ENCODE peak calls at places on chromosome 15, in ten cellular contexts. F is cardiac fibroblast; H is dorsolateral prefrontal cortex; B is NCI-H1105 treated with DMSO at 0.1 percent for 48 hours; E is stimulated activated CD4-positive, alpha-beta T cell treated with anti-CD3 and anti-CD28 coated beads, Interleukin-15, amount 100 ng/mL, for 24 hours; U is substantia nigra; D is astrocyte of the spinal cord; T is NCI-H2107; V is NCI-H1092 treated with DMSO at 0.1 percent for 48 hours; Y is frontal cortex. J is an unnamed sample.

GRCh38 chr15:80779658-80780415 is 667 bp downstream of the CEMIP start:
- DNase-seq in F (peak), H (no peak), B (peak), E (no peak), U (no peak), D (peak), T (no peak), V (peak), Y (no peak), J (no peak)

GRCh38 chr15:38069506-38069905 is 135.1 kb downstream of the TMCO5A start:
- DNase-seq in F (peak), H (no peak), B (no peak), E (no peak), U (no peak), D (peak), T (no peak), V (no peak), Y (no peak), J (no peak)

GRCh38 chr15:48974865-48975264 is 11.1 kb upstream of the SHC4 start:
- DNase-seq in F (peak), H (no peak), B (no peak), E (no peak), U (no peak), D (no peak), T (no peak), V (no peak), Y (no peak), J (no peak)

GRCh38 chr15:60673918-60674558 is 195.1 kb upstream of the ICE2 start:
- DNase-seq in F (peak), H (no peak), B (peak), E (peak), U (no peak), D (peak), T (no peak), V (no peak), Y (no peak), J (no peak)

GRCh38 chr15:78207641-78208340 is 26.6 kb downstream of the ACSBG1 start:
- DNase-seq in F (no peak), H (no peak), B (no peak), E (no peak), U (no peak), D (no peak), T (no peak), V (no peak), Y (no peak), J (no peak)

GRCh38 chr15:72923304-72923703 is 129.0 kb upstream of the NEO1 start:
- DNase-seq in F (no peak), H (no peak), B (no peak), E (no peak), U (no peak), D (no peak), T (no peak), V (no peak), Y (no peak), J (no peak)

GRCh38 chr15:65576669-65577068 is 34.3 kb downstream of the INTS14 start:
- DNase-seq in F (peak), H (no peak), B (no peak), E (no peak), U (no peak), D (peak), T (no peak), V (no peak), Y (no peak), J (no peak)

GRCh38 chr15:51536965-51537574 is 85.5 kb downstream of the DMXL2 start:
- DNase-seq in F (peak), H (no peak), B (peak), E (no peak), U (no peak), D (peak), T (no peak), V (no peak), Y (no peak), J (no peak)

GRCh38 chr15:77974098-77974414 is 103.5 kb downstream of the TBC1D2B start:
- DNase-seq in F (peak), H (peak), B (no peak), E (no peak), U (peak), D (peak), T (no peak), V (peak), Y (no peak), J (peak)

GRCh38 chr15:31302778-31303433 is 23.7 kb upstream of the KLF13 start:
- DNase-seq in F (no peak), H (no peak), B (no peak), E (no peak), U (no peak), D (no peak), T (no peak), V (no peak), Y (no peak), J (no peak)

GRCh38 chr15:70561885-70562284 is 201.5 kb downstream of the UACA start:
- DNase-seq in F (no peak), H (no peak), B (no peak), E (no peak), U (no peak), D (no peak), T (no peak), V (no peak), Y (no peak), J (no peak)

J was measured in amygdala.